ENCODE peak calls at places on chromosomes 4 and X, in five cellular contexts. I is NCI-H2081; U is left cardiac atrium; C is naive thymus-derived CD8-positive, alpha-beta T cell; A is ACHN. B is an unnamed sample.
A peak's percentile ranks its signal among the peaks of the same experiment; 100 is the strongest.

GRCh38 chr4:159937595-159937994 is 834.7 kb downstream of the RAPGEF2 start:
- DNase-seq in U (no peak), A (no peak), C (no peak), I (no peak), B (no peak)

GRCh38 chr4:27098034-27098433 is 237.4 kb downstream of the STIM2 start:
- DNase-seq in A (no peak), C (no peak), I (no peak), U (no peak), B (no peak)

GRCh38 chr4:52880994-52881393 is 18.9 kb downstream of the RASL11B start:
- DNase-seq in A (no peak), I (no peak), U (no peak), C (no peak), B (peak; percentile 40)

GRCh38 chr4:7414046-7414445 is 20.7 kb downstream of the PSAPL1 start:
- DNase-seq in C (peak; percentile 27), U (no peak), I (no peak), A (no peak), B (no peak)

GRCh38 chrX:135112096-135112729 is 8.1 kb downstream of the ETDB start:
- DNase-seq in A (peak; percentile 17), U (no peak), I (peak; percentile 23), C (no peak), B (peak; percentile 43)

GRCh38 chrX:32966956-32967355 is 244.4 kb downstream of the DMD start:
- DNase-seq in U (no peak), C (no peak), A (no peak), I (peak; percentile 59), B (no peak)

GRCh38 chr4:17662694-17663093 is 48.3 kb downstream of the MED28 start:
- DNase-seq in I (no peak), A (no peak), U (no peak), C (no peak), B (no peak)

GRCh38 chr4:40423735-40424134 is 88.6 kb downstream of the CHRNA9 start:
- DNase-seq in C (no peak), A (peak; percentile 26), U (no peak), I (no peak), B (no peak)

GRCh38 chr4:175252642-175253041 is 334.5 kb downstream of the ADAM29 start:
- DNase-seq in C (no peak), I (no peak), U (no peak), A (no peak), B (no peak)

GRCh38 chrX:153459976-153460375 is 10.4 kb downstream of the HAUS7 start:
- DNase-seq in A (peak; percentile 64), U (no peak), I (no peak), C (no peak), B (no peak)

GRCh38 chr4:115323106-115323684 is 209.8 kb upstream of the NDST4 start:
- DNase-seq in A (no peak), I (peak; percentile 75), C (no peak), U (no peak), B (no peak)

GRCh38 chr4:113423631-113424030 is 337.9 kb downstream of the CAMK2D start:
- DNase-seq in U (no peak), I (no peak), C (no peak), A (no peak), B (no peak)

GRCh38 chrX:31353095-31353494 is 281.3 kb upstream of the FTHL17 start:
- DNase-seq in A (peak; percentile 56), I (no peak), U (no peak), C (no peak), B (no peak)

GRCh38 chr4:185071412-185071811 is 53.1 kb downstream of the HELT start:
- DNase-seq in U (no peak), C (no peak), A (no peak), I (no peak), B (no peak)

GRCh38 chr4:139532951-139533350 is 23.1 kb downstream of the SETD7 start:
- DNase-seq in A (no peak), I (no peak), C (no peak), U (no peak), B (no peak)

GRCh38 chr4:622071-622995 is 3.0 kb upstream of the PDE6B start:
- DNase-seq in U (no peak), I (no peak), C (no peak), A (no peak), B (no peak)

GRCh38 chr4:7807351-7807921 is 132.2 kb downstream of the AFAP1 start:
- DNase-seq in I (no peak), U (peak; percentile 59), C (no peak), A (no peak), B (no peak)

GRCh38 chr4:158850800-158851644 is 82.2 kb downstream of the FNIP2 start:
- DNase-seq in C (no peak), A (peak; percentile 44), I (peak; percentile 15), U (no peak), B (no peak)

GRCh38 chr4:87304659-87305277 is 17.9 kb downstream of the HSD17B13 start:
- DNase-seq in U (no peak), I (no peak), C (no peak), A (no peak), B (no peak)

GRCh38 chrX:138191998-138192397 is 519.5 kb downstream of the FGF13 start:
- DNase-seq in U (no peak), I (no peak), C (no peak), A (peak; percentile 22), B (peak; percentile 4)

GRCh38 chr4:109113511-109113910 is 188.9 kb downstream of the COL25A1 start:
- DNase-seq in I (no peak), C (no peak), U (no peak), A (no peak), B (no peak)

GRCh38 chr4:849478-850175 is 23.7 kb upstream of the CPLX1 start:
- DNase-seq in C (peak; percentile 59), I (no peak), U (peak; percentile 18), A (no peak), B (no peak)

GRCh38 chrX:7145454-7145853 is 2.1 kb upstream of the STS start:
- DNase-seq in I (no peak), C (no peak), U (no peak), A (no peak), B (no peak)

GRCh38 chr4:89121711-89122387 is 10.5 kb downstream of the TIGD2 start:
- DNase-seq in A (no peak), C (no peak), I (no peak), U (no peak), B (no peak)

GRCh38 chr4:99323761-99324160 is 2.6 kb upstream of the ADH1B start:
- DNase-seq in A (no peak), I (no peak), C (no peak), U (no peak), B (no peak)

GRCh38 chr4:184288451-184289178 is 70.9 kb upstream of the ENPP6 start:
- DNase-seq in U (no peak), A (no peak), I (no peak), C (no peak), B (no peak)

GRCh38 chr4:111282035-111282434 is 659.2 kb upstream of the PITX2 start:
- DNase-seq in A (no peak), C (no peak), I (no peak), U (no peak), B (no peak)

GRCh38 chrX:130909469-130910136 is 6.6 kb upstream of the ENOX2 start:
- DNase-seq in U (no peak), A (no peak), I (no peak), C (no peak), B (no peak)

GRCh38 chr4:108155373-108155772 is 13.4 kb downstream of the LEF1 start:
- DNase-seq in C (peak; percentile 69), U (no peak), I (no peak), A (no peak), B (no peak)

GRCh38 chr4:114364857-114365256 is 233.8 kb upstream of the UGT8 start:
- DNase-seq in C (no peak), I (no peak), U (no peak), A (peak; percentile 67), B (no peak)

GRCh38 chrX:43349363-43349762 is 306.7 kb upstream of the MAOA start:
- DNase-seq in A (peak; percentile 5), C (no peak), I (peak; percentile 30), U (no peak), B (peak; percentile 45)

GRCh38 chrX:110759785-110760184 is 35.8 kb downstream of the CHRDL1 start:
- DNase-seq in U (no peak), C (no peak), A (no peak), I (no peak), B (no peak)

GRCh38 chr4:88659061-88659889 is 38.4 kb downstream of the NAP1L5 start:
- DNase-seq in A (peak; percentile 66), U (peak; percentile 56), C (no peak), I (peak; percentile 30), B (peak; percentile 14)

B was measured in DND-41.